ENCODE peak calls at places on chromosomes 13 and 19, in seven cellular contexts. One of them, this sample, is unnamed. For H3K4me1, the result is how much of the 10 kb centered on the place peaks cover.

GRCh38 chr13:108959254-108959653 is 329.8 kb downstream of the MYO16 start:
- DNase-seq in heart right ventricle: no peak
- DNase-seq in A549: no peak
- DNase-seq in GM23338: no peak
- DNase-seq in cardiac muscle cell: peak
- DNase-seq in aorta: no peak
- DNase-seq in Peyer's patch: no peak
- DNase-seq in this sample: no peak

GRCh38 chr13:97221989-97222700 is at the start of gene MBNL2:
- DNase-seq in heart right ventricle: peak
- DNase-seq in A549: peak
- DNase-seq in GM23338: peak
- DNase-seq in cardiac muscle cell: peak
- DNase-seq in aorta: peak
- DNase-seq in Peyer's patch: peak
- DNase-seq in this sample: peak

GRCh38 chr19:11530432-11530831 is 1.5 kb upstream of the ECSIT start:
- DNase-seq in heart right ventricle: peak
- DNase-seq in A549: peak
- DNase-seq in GM23338: peak
- DNase-seq in cardiac muscle cell: peak
- DNase-seq in aorta: peak
- DNase-seq in Peyer's patch: peak
- DNase-seq in this sample: no peak

GRCh38 chr13:21014666-21015170 is 46.7 kb downstream of the LATS2 start:
- DNase-seq in heart right ventricle: peak
- DNase-seq in A549: peak
- DNase-seq in GM23338: no peak
- DNase-seq in cardiac muscle cell: peak
- DNase-seq in aorta: peak
- DNase-seq in Peyer's patch: no peak
- DNase-seq in this sample: no peak

GRCh38 chr13:53151692-53152421 is 123.2 kb downstream of the OLFM4 start:
- DNase-seq in heart right ventricle: no peak
- DNase-seq in A549: peak
- DNase-seq in GM23338: peak
- DNase-seq in cardiac muscle cell: peak
- DNase-seq in aorta: no peak
- DNase-seq in Peyer's patch: no peak
- DNase-seq in this sample: no peak

GRCh38 chr13:24670174-24670573 is 10.0 kb upstream of the ATP12A start:
- DNase-seq in heart right ventricle: no peak
- DNase-seq in A549: no peak
- DNase-seq in GM23338: no peak
- DNase-seq in cardiac muscle cell: no peak
- DNase-seq in aorta: no peak
- DNase-seq in Peyer's patch: no peak
- DNase-seq in this sample: no peak

GRCh38 chr13:75541961-75542360 is 4.3 kb upstream of the COMMD6 start:
- DNase-seq in heart right ventricle: no peak
- DNase-seq in A549: no peak
- DNase-seq in GM23338: no peak
- DNase-seq in cardiac muscle cell: no peak
- DNase-seq in aorta: no peak
- DNase-seq in Peyer's patch: no peak
- DNase-seq in this sample: no peak

GRCh38 chr13:38824342-38824741 is 137.5 kb downstream of the FREM2 start:
- DNase-seq in heart right ventricle: no peak
- DNase-seq in A549: no peak
- DNase-seq in GM23338: peak
- DNase-seq in cardiac muscle cell: no peak
- DNase-seq in aorta: no peak
- DNase-seq in Peyer's patch: no peak
- DNase-seq in this sample: no peak

GRCh38 chr19:12913871-12914690 is 5.0 kb downstream of the SYCE2 start:
- DNase-seq in heart right ventricle: no peak
- DNase-seq in A549: no peak
- DNase-seq in GM23338: no peak
- DNase-seq in cardiac muscle cell: peak
- DNase-seq in aorta: no peak
- DNase-seq in Peyer's patch: no peak
- DNase-seq in this sample: no peak

GRCh38 chr13:106105153-106105552 is 430.3 kb downstream of the EFNB2 start:
- DNase-seq in heart right ventricle: no peak
- DNase-seq in A549: no peak
- DNase-seq in GM23338: no peak
- DNase-seq in cardiac muscle cell: no peak
- DNase-seq in aorta: no peak
- DNase-seq in Peyer's patch: no peak
- DNase-seq in this sample: no peak

GRCh38 chr19:6500837-6501739 is 1.0 kb downstream of the TUBB4A start:
- DNase-seq in heart right ventricle: no peak
- DNase-seq in A549: no peak
- DNase-seq in GM23338: peak
- DNase-seq in cardiac muscle cell: no peak
- DNase-seq in aorta: no peak
- DNase-seq in Peyer's patch: no peak
- DNase-seq in this sample: no peak
- H3K4me3 ChIP-seq in heart right ventricle: peak
- H3K4me3 ChIP-seq in A549: peak
- H3K4me3 ChIP-seq in GM23338: peak
- H3K4me3 ChIP-seq in cardiac muscle cell: peak
- H3K4me3 ChIP-seq in aorta: no peak
- H3K4me3 ChIP-seq in Peyer's patch: peak
- H3K4me3 ChIP-seq in this sample: peak

DNA sequence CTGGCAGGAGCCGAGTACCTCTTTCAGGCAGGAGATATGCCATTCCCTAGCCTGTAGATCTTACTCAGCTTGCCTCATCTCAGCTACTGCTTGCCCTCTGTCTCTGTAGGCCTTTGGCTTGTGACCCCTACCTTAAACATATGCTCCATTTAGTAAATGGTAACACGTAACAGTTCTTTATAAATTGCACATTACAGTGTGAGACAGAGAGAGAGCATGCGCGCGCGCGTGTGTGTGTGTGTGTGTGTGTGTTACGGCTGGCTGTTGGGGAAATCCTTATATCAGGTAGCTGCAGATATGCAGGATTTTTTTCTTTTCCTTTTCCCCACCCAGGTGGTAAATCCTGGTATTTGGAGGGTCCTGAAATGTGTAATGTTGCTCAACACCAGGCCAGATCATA is 4.2 kb downstream of the SPINT2 start:
- DNase-seq in heart right ventricle: no peak
- DNase-seq in A549: peak
- DNase-seq in GM23338: no peak
- DNase-seq in cardiac muscle cell: no peak
- DNase-seq in aorta: no peak
- DNase-seq in Peyer's patch: no peak
- DNase-seq in this sample: no peak
- H3K4me1 ChIP-seq in heart right ventricle: under half
- H3K4me1 ChIP-seq in A549: half or more
- H3K4me1 ChIP-seq in GM23338: under half
- H3K4me1 ChIP-seq in cardiac muscle cell: under half
- H3K4me1 ChIP-seq in aorta: under half
- H3K4me1 ChIP-seq in Peyer's patch: under half
- H3K4me1 ChIP-seq in this sample: under half

DNA sequence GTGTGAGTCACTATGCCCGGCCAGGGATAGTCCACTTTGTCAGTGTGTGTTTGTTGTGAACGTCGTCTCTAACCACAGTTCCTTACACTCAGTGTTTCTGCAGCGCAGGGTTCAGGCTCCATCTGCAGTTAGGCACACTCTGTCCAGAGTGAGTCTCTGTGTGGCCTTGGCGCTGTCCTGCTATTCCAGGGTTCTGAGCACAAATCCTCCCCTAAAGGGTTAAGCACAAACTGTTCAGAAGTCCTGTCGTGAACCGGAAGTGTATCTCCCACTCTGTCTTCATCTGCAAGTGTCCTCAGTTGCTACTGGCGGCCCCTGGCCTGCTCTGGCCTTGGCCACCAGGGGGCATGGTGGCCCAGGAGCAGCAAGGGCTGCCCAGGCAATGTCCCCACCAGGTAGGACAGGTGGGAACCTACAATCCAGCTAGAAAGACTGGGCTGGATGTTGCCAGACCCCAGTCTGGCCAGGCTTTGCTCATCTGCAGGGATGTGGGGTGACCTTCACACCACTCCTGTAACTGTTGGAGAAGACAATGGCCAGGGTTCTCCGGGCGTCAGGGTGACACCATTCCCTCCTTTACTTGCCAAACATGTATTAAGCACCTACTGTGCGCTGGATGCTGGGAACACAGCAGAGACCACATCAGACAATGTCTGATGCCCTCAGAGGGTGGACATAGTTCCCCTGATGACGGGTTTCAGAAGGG is 38.6 kb upstream of the GATAD2A start:
- DNase-seq in heart right ventricle: peak
- DNase-seq in A549: peak
- DNase-seq in GM23338: peak
- DNase-seq in cardiac muscle cell: peak
- DNase-seq in aorta: peak
- DNase-seq in Peyer's patch: peak
- DNase-seq in this sample: peak
- H3K4me3 ChIP-seq in heart right ventricle: peak
- H3K4me3 ChIP-seq in A549: no peak
- H3K4me3 ChIP-seq in GM23338: no peak
- H3K4me3 ChIP-seq in cardiac muscle cell: no peak
- H3K4me3 ChIP-seq in aorta: no peak
- H3K4me3 ChIP-seq in Peyer's patch: no peak
- H3K4me3 ChIP-seq in this sample: no peak

DNA sequence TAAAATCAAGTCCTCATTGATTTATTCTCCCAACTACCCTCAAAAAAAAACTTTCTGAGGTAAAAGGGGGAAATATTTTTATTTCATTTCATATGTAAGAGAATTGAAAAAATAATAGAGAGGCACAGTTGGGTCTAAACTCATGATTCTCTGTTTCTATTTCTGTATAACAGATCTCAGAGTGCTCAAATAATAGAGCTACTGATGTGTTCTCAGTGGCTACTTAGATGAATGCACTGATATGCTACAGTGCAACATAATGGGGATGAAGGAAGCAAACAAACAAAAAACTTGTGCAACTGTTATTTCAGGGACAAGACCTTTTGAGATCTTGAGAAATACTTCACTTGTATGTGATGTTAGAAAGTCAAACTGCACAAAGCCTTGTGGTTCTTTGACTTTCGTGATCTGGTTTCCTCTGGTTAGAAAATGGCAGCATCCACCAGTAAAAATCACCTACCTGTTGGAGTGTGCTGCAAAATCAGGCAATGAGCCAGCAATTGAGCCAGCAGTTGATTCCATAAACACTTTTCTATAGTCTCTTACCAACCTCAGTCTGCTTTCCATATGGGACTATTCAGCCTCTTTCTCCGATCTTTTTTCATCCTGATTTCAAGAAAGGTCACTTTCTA is 9.8 kb upstream of the DACH1 start:
- DNase-seq in heart right ventricle: no peak
- DNase-seq in A549: no peak
- DNase-seq in GM23338: no peak
- DNase-seq in cardiac muscle cell: no peak
- DNase-seq in aorta: no peak
- DNase-seq in Peyer's patch: no peak
- DNase-seq in this sample: no peak
- H3K4me1 ChIP-seq in heart right ventricle: under half
- H3K4me1 ChIP-seq in A549: under half
- H3K4me1 ChIP-seq in GM23338: under half
- H3K4me1 ChIP-seq in cardiac muscle cell: under half
- H3K4me1 ChIP-seq in aorta: under half
- H3K4me1 ChIP-seq in Peyer's patch: under half
- H3K4me1 ChIP-seq in this sample: under half

GRCh38 chr19:5949792-5950305 is 28.1 kb downstream of the RANBP3 start:
- DNase-seq in heart right ventricle: peak
- DNase-seq in A549: no peak
- DNase-seq in GM23338: no peak
- DNase-seq in cardiac muscle cell: no peak
- DNase-seq in aorta: no peak
- DNase-seq in Peyer's patch: no peak
- DNase-seq in this sample: no peak
- H3K4me3 ChIP-seq in heart right ventricle: no peak
- H3K4me3 ChIP-seq in A549: no peak
- H3K4me3 ChIP-seq in GM23338: no peak
- H3K4me3 ChIP-seq in cardiac muscle cell: no peak
- H3K4me3 ChIP-seq in aorta: no peak
- H3K4me3 ChIP-seq in Peyer's patch: no peak
- H3K4me3 ChIP-seq in this sample: peak

GRCh38 chr13:28659611-28659970 is 661 bp downstream of the POMP start:
- DNase-seq in heart right ventricle: no peak
- DNase-seq in A549: no peak
- DNase-seq in GM23338: no peak
- DNase-seq in cardiac muscle cell: peak
- DNase-seq in aorta: no peak
- DNase-seq in Peyer's patch: no peak
- DNase-seq in this sample: no peak
- H3K4me1 ChIP-seq in heart right ventricle: under half
- H3K4me1 ChIP-seq in A549: under half
- H3K4me1 ChIP-seq in GM23338: under half
- H3K4me1 ChIP-seq in cardiac muscle cell: under half
- H3K4me1 ChIP-seq in aorta: under half
- H3K4me1 ChIP-seq in Peyer's patch: under half
- H3K4me1 ChIP-seq in this sample: under half

DNA sequence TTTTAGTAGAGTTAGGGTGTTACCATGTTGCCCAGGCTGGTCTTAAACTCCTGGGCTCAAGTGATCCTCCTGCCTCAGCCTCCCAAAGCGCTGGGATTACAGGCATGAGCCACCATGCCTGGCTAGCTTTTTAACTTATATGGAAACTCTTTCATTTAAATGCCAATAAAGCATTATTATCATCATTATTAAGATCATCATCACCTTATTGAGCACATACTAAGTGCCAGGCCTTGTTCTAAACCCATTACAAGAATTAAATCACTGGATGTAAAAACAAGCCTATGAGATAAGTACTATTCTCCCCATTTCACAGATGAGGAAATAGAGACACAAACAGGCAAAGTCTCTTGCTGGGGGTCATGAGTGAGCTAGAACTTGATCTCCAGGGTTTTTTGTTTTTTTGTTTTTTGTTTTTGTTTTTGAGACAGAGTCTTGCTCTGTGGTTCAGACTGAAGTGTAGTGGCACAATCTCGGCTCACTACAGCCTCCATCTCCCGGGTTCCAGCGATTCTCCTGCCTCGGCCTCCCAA is 1.3 kb downstream of the GMFG start:
- DNase-seq in heart right ventricle: no peak
- DNase-seq in A549: no peak
- DNase-seq in GM23338: no peak
- DNase-seq in cardiac muscle cell: no peak
- DNase-seq in aorta: no peak
- DNase-seq in Peyer's patch: no peak
- DNase-seq in this sample: no peak
- H3K4me3 ChIP-seq in heart right ventricle: peak
- H3K4me3 ChIP-seq in A549: no peak
- H3K4me3 ChIP-seq in GM23338: no peak
- H3K4me3 ChIP-seq in cardiac muscle cell: no peak
- H3K4me3 ChIP-seq in aorta: no peak
- H3K4me3 ChIP-seq in Peyer's patch: peak
- H3K4me3 ChIP-seq in this sample: peak